ENCODE peak calls at places on chromosomes 4 and X, in nine cellular contexts. One of them, this sample, is unnamed.

GRCh38 chr4:99529218-99529617 is 18.4 kb downstream of the C4orf17 start:
- DNase-seq in AG20443: no peak
- DNase-seq in astrocyte of the cerebellum: no peak
- DNase-seq in right lobe of liver: no peak
- DNase-seq in stimulated activated CD4-positive, alpha-beta T cell treated with anti-CD3 and anti-CD28 coated beads, Interleukin-15, amount 100 ng/mL, for 1 hour: no peak
- DNase-seq in activated CD4-positive, alpha-beta T cell treated with anti-CD3 and anti-CD28 coated beads, Interleukin-2, amount 10 ng/mL, durations not matched to agents 7 days and 5 days: no peak
- DNase-seq in mesenteric fat pad: no peak
- DNase-seq in tibial nerve: no peak
- DNase-seq in activated T-helper 1 cell treated with anti-CD3 and anti-CD28 coated beads, Interleukin-2, amount 50 U/mL, for 16 hours: no peak
- DNase-seq in this sample: no peak

GRCh38 chr4:22434895-22435294 is 81.0 kb downstream of the ADGRA3 start:
- DNase-seq in astrocyte of the cerebellum: peak; percentile 31
- DNase-seq in stimulated activated CD4-positive, alpha-beta T cell treated with anti-CD3 and anti-CD28 coated beads, Interleukin-15, amount 100 ng/mL, for 1 hour: no peak
- DNase-seq in activated T-helper 1 cell treated with anti-CD3 and anti-CD28 coated beads, Interleukin-2, amount 50 U/mL, for 16 hours: no peak
- DNase-seq in tibial nerve: no peak
- DNase-seq in activated CD4-positive, alpha-beta T cell treated with anti-CD3 and anti-CD28 coated beads, Interleukin-2, amount 10 ng/mL, durations not matched to agents 7 days and 5 days: peak; percentile 21
- DNase-seq in mesenteric fat pad: no peak
- DNase-seq in right lobe of liver: peak; percentile 66
- DNase-seq in AG20443: peak; percentile 16
- DNase-seq in this sample: no peak

GRCh38 chrX:50812995-50813842 is 775 bp downstream of the SHROOM4 start:
- DNase-seq in right lobe of liver: peak; percentile 54
- DNase-seq in mesenteric fat pad: peak; percentile 87
- DNase-seq in stimulated activated CD4-positive, alpha-beta T cell treated with anti-CD3 and anti-CD28 coated beads, Interleukin-15, amount 100 ng/mL, for 1 hour: no peak
- DNase-seq in tibial nerve: no peak
- DNase-seq in activated CD4-positive, alpha-beta T cell treated with anti-CD3 and anti-CD28 coated beads, Interleukin-2, amount 10 ng/mL, durations not matched to agents 7 days and 5 days: no peak
- DNase-seq in astrocyte of the cerebellum: no peak
- DNase-seq in activated T-helper 1 cell treated with anti-CD3 and anti-CD28 coated beads, Interleukin-2, amount 50 U/mL, for 16 hours: no peak
- DNase-seq in AG20443: peak; percentile 63
- DNase-seq in this sample: no peak

GRCh38 chr4:42654606-42655005 is 2.3 kb downstream of the ATP8A1 start:
- DNase-seq in right lobe of liver: no peak
- DNase-seq in AG20443: peak; percentile 58
- DNase-seq in astrocyte of the cerebellum: no peak
- DNase-seq in stimulated activated CD4-positive, alpha-beta T cell treated with anti-CD3 and anti-CD28 coated beads, Interleukin-15, amount 100 ng/mL, for 1 hour: no peak
- DNase-seq in activated T-helper 1 cell treated with anti-CD3 and anti-CD28 coated beads, Interleukin-2, amount 50 U/mL, for 16 hours: no peak
- DNase-seq in tibial nerve: peak; percentile 17
- DNase-seq in activated CD4-positive, alpha-beta T cell treated with anti-CD3 and anti-CD28 coated beads, Interleukin-2, amount 10 ng/mL, durations not matched to agents 7 days and 5 days: no peak
- DNase-seq in mesenteric fat pad: no peak
- DNase-seq in this sample: peak; percentile 31

GRCh38 chrX:69020316-69020715 is 144.9 kb downstream of the PJA1 start:
- DNase-seq in activated CD4-positive, alpha-beta T cell treated with anti-CD3 and anti-CD28 coated beads, Interleukin-2, amount 10 ng/mL, durations not matched to agents 7 days and 5 days: no peak
- DNase-seq in astrocyte of the cerebellum: no peak
- DNase-seq in mesenteric fat pad: no peak
- DNase-seq in tibial nerve: no peak
- DNase-seq in stimulated activated CD4-positive, alpha-beta T cell treated with anti-CD3 and anti-CD28 coated beads, Interleukin-15, amount 100 ng/mL, for 1 hour: no peak
- DNase-seq in AG20443: no peak
- DNase-seq in right lobe of liver: no peak
- DNase-seq in activated T-helper 1 cell treated with anti-CD3 and anti-CD28 coated beads, Interleukin-2, amount 50 U/mL, for 16 hours: no peak
- DNase-seq in this sample: no peak

GRCh38 chrX:150366951-150367545 is 3.9 kb downstream of the MAMLD1 start:
- DNase-seq in activated CD4-positive, alpha-beta T cell treated with anti-CD3 and anti-CD28 coated beads, Interleukin-2, amount 10 ng/mL, durations not matched to agents 7 days and 5 days: no peak
- DNase-seq in tibial nerve: no peak
- DNase-seq in mesenteric fat pad: no peak
- DNase-seq in stimulated activated CD4-positive, alpha-beta T cell treated with anti-CD3 and anti-CD28 coated beads, Interleukin-15, amount 100 ng/mL, for 1 hour: no peak
- DNase-seq in astrocyte of the cerebellum: no peak
- DNase-seq in right lobe of liver: no peak
- DNase-seq in AG20443: peak; percentile 29
- DNase-seq in activated T-helper 1 cell treated with anti-CD3 and anti-CD28 coated beads, Interleukin-2, amount 50 U/mL, for 16 hours: no peak
- DNase-seq in this sample: no peak

GRCh38 chr4:14894392-14895292 is 107.6 kb upstream of the CPEB2 start:
- DNase-seq in activated CD4-positive, alpha-beta T cell treated with anti-CD3 and anti-CD28 coated beads, Interleukin-2, amount 10 ng/mL, durations not matched to agents 7 days and 5 days: no peak
- DNase-seq in tibial nerve: no peak
- DNase-seq in AG20443: no peak
- DNase-seq in mesenteric fat pad: no peak
- DNase-seq in astrocyte of the cerebellum: no peak
- DNase-seq in stimulated activated CD4-positive, alpha-beta T cell treated with anti-CD3 and anti-CD28 coated beads, Interleukin-15, amount 100 ng/mL, for 1 hour: no peak
- DNase-seq in activated T-helper 1 cell treated with anti-CD3 and anti-CD28 coated beads, Interleukin-2, amount 50 U/mL, for 16 hours: no peak
- DNase-seq in right lobe of liver: no peak
- DNase-seq in this sample: no peak

GRCh38 chr4:190019023-190019858 is 7.8 kb downstream of the FRG2 start:
- DNase-seq in activated CD4-positive, alpha-beta T cell treated with anti-CD3 and anti-CD28 coated beads, Interleukin-2, amount 10 ng/mL, durations not matched to agents 7 days and 5 days: no peak
- DNase-seq in stimulated activated CD4-positive, alpha-beta T cell treated with anti-CD3 and anti-CD28 coated beads, Interleukin-15, amount 100 ng/mL, for 1 hour: no peak
- DNase-seq in astrocyte of the cerebellum: no peak
- DNase-seq in tibial nerve: no peak
- DNase-seq in right lobe of liver: no peak
- DNase-seq in mesenteric fat pad: no peak
- DNase-seq in AG20443: peak; percentile 19
- DNase-seq in activated T-helper 1 cell treated with anti-CD3 and anti-CD28 coated beads, Interleukin-2, amount 50 U/mL, for 16 hours: no peak
- DNase-seq in this sample: no peak

GRCh38 chrX:104084534-104085277 is 8.7 kb upstream of the TMSB15C start:
- DNase-seq in AG20443: no peak
- DNase-seq in astrocyte of the cerebellum: no peak
- DNase-seq in activated T-helper 1 cell treated with anti-CD3 and anti-CD28 coated beads, Interleukin-2, amount 50 U/mL, for 16 hours: no peak
- DNase-seq in right lobe of liver: no peak
- DNase-seq in stimulated activated CD4-positive, alpha-beta T cell treated with anti-CD3 and anti-CD28 coated beads, Interleukin-15, amount 100 ng/mL, for 1 hour: no peak
- DNase-seq in tibial nerve: no peak
- DNase-seq in activated CD4-positive, alpha-beta T cell treated with anti-CD3 and anti-CD28 coated beads, Interleukin-2, amount 10 ng/mL, durations not matched to agents 7 days and 5 days: no peak
- DNase-seq in mesenteric fat pad: no peak
- DNase-seq in this sample: no peak

GRCh38 chrX:13888284-13888683 is 71.4 kb upstream of the GPM6B start:
- DNase-seq in mesenteric fat pad: no peak
- DNase-seq in stimulated activated CD4-positive, alpha-beta T cell treated with anti-CD3 and anti-CD28 coated beads, Interleukin-15, amount 100 ng/mL, for 1 hour: no peak
- DNase-seq in AG20443: no peak
- DNase-seq in activated CD4-positive, alpha-beta T cell treated with anti-CD3 and anti-CD28 coated beads, Interleukin-2, amount 10 ng/mL, durations not matched to agents 7 days and 5 days: no peak
- DNase-seq in right lobe of liver: no peak
- DNase-seq in activated T-helper 1 cell treated with anti-CD3 and anti-CD28 coated beads, Interleukin-2, amount 50 U/mL, for 16 hours: no peak
- DNase-seq in tibial nerve: no peak
- DNase-seq in astrocyte of the cerebellum: no peak
- DNase-seq in this sample: no peak